ENCODE peak calls at places on chromosomes 4 and X, in five cellular contexts. S, U, P, W and V are unnamed samples.
A peak's percentile ranks its signal among the peaks of the same experiment; 100 is the strongest.

GRCh38 chrX:119990409-119990994 is 47.0 kb upstream of the NKAP start:
- DNase-seq in S (no peak), P (no peak), U (no peak), W (no peak), V (no peak)

GRCh38 chrX:117215683-117216082 is 752.9 kb upstream of the CT83 start:
- DNase-seq in P (no peak), S (no peak), U (no peak), W (no peak), V (no peak)

GRCh38 chrX:118975831-118976598 is 1.6 kb downstream of the LONRF3 start:
- DNase-seq in W (peak; percentile 52), P (peak; percentile 3), S (no peak), U (peak; percentile 62), V (no peak)

GRCh38 chrX:39174761-39175417 is 373.6 kb downstream of the MID1IP1 start:
- DNase-seq in U (no peak), P (no peak), W (no peak), S (no peak), V (no peak)

GRCh38 chr4:56995525-56995924 is 16.8 kb downstream of the POLR2B start:
- DNase-seq in U (no peak), W (no peak), P (peak; percentile 97), S (no peak), V (no peak)

GRCh38 chr4:170591076-170591475 is 501.3 kb upstream of the AADAT start:
- DNase-seq in S (no peak), W (no peak), U (no peak), P (peak; percentile 0), V (no peak)

GRCh38 chr4:39732728-39733127 is 34.8 kb downstream of the UBE2K start:
- DNase-seq in P (peak; percentile 90), W (no peak), U (no peak), S (peak; percentile 78), V (no peak)

GRCh38 chrX:72258174-72258573 is 18.9 kb downstream of the RPS4X start:
- DNase-seq in W (peak; percentile 52), U (peak; percentile 25), S (no peak), P (peak; percentile 84), V (no peak)

GRCh38 chrX:48458711-48459110 is 11.3 kb downstream of the SLC38A5 start:
- DNase-seq in U (no peak), S (no peak), P (no peak), W (no peak), V (no peak)

GRCh38 chrX:20116575-20117240 is at the start of gene MAP7D2:
- DNase-seq in S (no peak), P (no peak), U (no peak), W (peak; percentile 78), V (no peak)

GRCh38 chrX:48705876-48706275 is 9.3 kb downstream of the SUV39H1 start:
- DNase-seq in P (no peak), W (no peak), S (no peak), U (no peak), V (no peak)

GRCh38 chr4:54586343-54586953 is 71.3 kb upstream of the KIT start:
- DNase-seq in P (peak; percentile 70), S (peak; percentile 64), W (no peak), U (no peak), V (peak; percentile 25)

GRCh38 chr4:12118651-12119213 is 690.0 kb upstream of the HS3ST1 start:
- DNase-seq in S (peak; percentile 42), P (no peak), W (no peak), U (no peak), V (no peak)

GRCh38 chr4:103091601-103092223 is 7.9 kb downstream of the BDH2 start:
- DNase-seq in S (peak; percentile 63), W (peak; percentile 39), U (peak; percentile 23), P (peak; percentile 79), V (peak; percentile 13)

GRCh38 chr4:40586034-40586433 is 43.6 kb downstream of the RBM47 start:
- DNase-seq in S (peak; percentile 50), P (peak; percentile 47), U (no peak), W (no peak), V (no peak)

GRCh38 chr4:134202136-134202535 is 547 bp upstream of the PABPC4L start:
- DNase-seq in P (no peak), S (no peak), W (no peak), U (no peak), V (no peak)

GRCh38 chr4:158859661-158860060 is 90.8 kb downstream of the FNIP2 start:
- DNase-seq in W (no peak), U (no peak), P (no peak), S (no peak), V (no peak)

GRCh38 chr4:114077610-114078009 is 98.2 kb upstream of the ARSJ start:
- DNase-seq in W (no peak), U (no peak), P (peak; percentile 92), S (peak; percentile 73), V (no peak)

GRCh38 chr4:10033191-10033881 is 12.0 kb upstream of the SLC2A9 start:
- DNase-seq in P (peak; percentile 71), U (peak; percentile 35), W (no peak), S (no peak), V (no peak)

GRCh38 chrX:15498741-15499140 is 1.9 kb upstream of the BMX start:
- DNase-seq in U (no peak), S (no peak), W (no peak), P (no peak), V (no peak)

GRCh38 chrX:45714864-45715263 is 514.2 kb upstream of the DIPK2B start:
- DNase-seq in U (no peak), P (peak; percentile 71), W (no peak), S (peak; percentile 64), V (no peak)

GRCh38 chr4:138062929-138063328 is 179.2 kb downstream of the SLC7A11 start:
- DNase-seq in P (peak; percentile 79), S (peak; percentile 32), W (no peak), U (no peak), V (peak; percentile 15)

GRCh38 chrX:139332441-139332840 is 198.1 kb upstream of the F9 start:
- DNase-seq in W (no peak), P (no peak), U (no peak), S (peak; percentile 19), V (no peak)

GRCh38 chrX:76064825-76065224 is 108.0 kb upstream of the PBDC1 start:
- DNase-seq in S (no peak), P (no peak), W (no peak), U (no peak), V (no peak)

GRCh38 chr4:156677136-156677535 is 294.5 kb downstream of the PDGFC start:
- DNase-seq in P (no peak), S (no peak), U (peak; percentile 10), W (peak; percentile 22), V (no peak)

GRCh38 chr4:181911420-181911819 is 331.8 kb upstream of the TENM3 start:
- DNase-seq in P (peak; percentile 79), W (no peak), U (no peak), S (no peak), V (no peak)

GRCh38 chr4:105600256-105600655 is 47.8 kb downstream of the ARHGEF38 start:
- DNase-seq in S (no peak), P (no peak), W (no peak), U (no peak), V (no peak)

GRCh38 chr4:16626945-16627344 is 271.5 kb downstream of the LDB2 start:
- DNase-seq in P (peak; percentile 98), W (no peak), U (no peak), S (peak; percentile 3), V (no peak)

GRCh38 chrX:21374994-21375794 is 976 bp downstream of the CNKSR2 start:
- DNase-seq in P (no peak), W (peak; percentile 28), S (no peak), U (no peak), V (no peak)

GRCh38 chr4:78689224-78689623 is 86.9 kb upstream of the BMP2K start:
- DNase-seq in S (peak; percentile 21), W (no peak), P (peak; percentile 32), U (no peak), V (no peak)

GRCh38 chr4:127352220-127352619 is 280.5 kb upstream of the INTU start:
- DNase-seq in S (no peak), U (no peak), W (no peak), P (no peak), V (no peak)

GRCh38 chr4:70932984-70933383 is 30.8 kb downstream of the MOB1B start:
- DNase-seq in W (no peak), U (no peak), S (no peak), P (no peak), V (no peak)

GRCh38 chr4:70931359-70931758 is 29.2 kb downstream of the MOB1B start:
- DNase-seq in W (no peak), S (no peak), P (no peak), U (no peak), V (no peak)

GRCh38 chr4:70936200-70936787 is 34.1 kb downstream of the MOB1B start:
- DNase-seq in W (no peak), P (peak; percentile 61), S (no peak), U (no peak), V (no peak)

GRCh38 chr4:70938087-70938486 is 35.9 kb downstream of the MOB1B start:
- DNase-seq in W (peak; percentile 22), P (no peak), U (peak; percentile 17), S (no peak), V (no peak)

DNA sequence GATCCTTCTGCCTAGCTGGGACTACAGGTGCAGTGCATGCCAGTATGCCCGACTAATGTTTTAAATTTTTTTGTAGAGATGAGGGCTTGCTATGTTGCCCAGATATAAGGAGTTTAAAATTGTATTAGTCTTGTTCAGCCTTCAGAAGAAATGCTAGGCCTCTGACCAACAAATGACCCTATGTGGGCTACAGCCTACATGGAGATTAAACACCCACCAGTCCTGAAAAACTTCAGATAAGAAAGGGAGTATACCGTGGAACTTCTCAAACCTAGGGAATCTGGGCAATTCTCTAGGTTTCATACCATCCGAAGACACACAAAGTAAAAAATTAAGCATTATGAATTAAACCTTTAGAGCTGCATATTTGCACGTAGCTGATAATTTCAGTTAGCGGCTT is 32.9 kb downstream of the MOB1B start:
- DNase-seq in P (no peak), U (peak; percentile 38), W (no peak), S (no peak), V (no peak)
- H4K20me1 ChIP-seq in P (peaks cover 26% of the 10 kb centered on the region), U (peaks cover 11% of the 10 kb centered on the region), W (no peaks in the 10 kb centered on the region), S (no peaks in the 10 kb centered on the region), V (no peaks in the 10 kb centered on the region)

DNA sequence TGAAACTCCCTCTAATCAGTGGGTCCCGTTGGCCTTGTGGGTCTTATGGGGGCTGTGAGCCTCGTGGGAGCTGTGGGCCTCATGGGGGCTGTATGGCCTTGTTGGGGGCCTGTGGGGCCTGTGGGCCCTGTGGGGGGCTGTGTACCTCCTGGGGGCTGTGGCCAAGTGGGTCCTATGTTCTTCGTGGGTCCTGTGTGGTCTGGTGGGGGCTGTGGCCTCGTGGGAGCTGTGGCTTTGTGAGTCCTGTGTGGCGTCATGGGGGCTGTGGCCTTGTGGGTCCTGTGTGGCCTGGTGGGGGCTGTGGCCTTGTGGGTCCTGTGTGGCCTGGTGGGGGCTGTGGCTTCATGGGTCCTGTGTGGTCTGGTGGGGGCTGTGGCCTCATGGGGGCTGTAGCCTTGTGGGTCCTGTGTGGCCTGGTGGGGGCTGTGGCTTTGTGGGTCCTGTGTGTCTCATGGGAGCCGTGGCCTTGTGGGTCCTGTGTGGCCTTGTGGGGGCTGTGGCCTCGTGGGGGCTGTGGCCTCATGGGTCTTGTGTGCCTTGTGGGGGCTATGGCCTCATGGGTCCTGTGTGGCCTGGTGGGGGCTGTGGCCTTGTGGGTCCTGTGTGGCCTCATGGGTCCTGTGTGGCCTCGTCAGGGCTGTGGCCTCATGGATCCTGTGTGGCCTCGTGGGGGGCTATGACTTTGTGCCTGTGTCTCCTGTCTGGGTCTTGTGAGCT is 7.4 kb downstream of the PCGF3 start:
- DNase-seq in W (no peak), U (no peak), S (no peak), P (no peak), V (no peak)
- H4K20me1 ChIP-seq in W (peaks cover 74% of the 10 kb centered on the region), U (no peaks in the 10 kb centered on the region), S (peaks cover 3% of the 10 kb centered on the region), P (peaks cover 73% of the 10 kb centered on the region), V (peaks cover 7% of the 10 kb centered on the region)

GRCh38 chr4:132299866-132300265 is 849.2 kb upstream of the PCDH10 start:
- DNase-seq in U (no peak), P (no peak), S (no peak), W (no peak), V (no peak)
- H4K20me1 ChIP-seq in U (no peaks in the 10 kb centered on the region), P (no peaks in the 10 kb centered on the region), S (no peaks in the 10 kb centered on the region), W (no peaks in the 10 kb centered on the region), V (no peaks in the 10 kb centered on the region)

GRCh38 chr4:37645736-37646135 is 40.4 kb downstream of the RELL1 start:
- DNase-seq in S (no peak), U (no peak), W (no peak), P (no peak), V (no peak)
- H4K20me1 ChIP-seq in S (no peaks in the 10 kb centered on the region), U (no peaks in the 10 kb centered on the region), W (no peaks in the 10 kb centered on the region), P (peaks cover 14% of the 10 kb centered on the region), V (no peaks in the 10 kb centered on the region)